ENCODE peak calls at places on chromosomes 2 and 18, in six cellular contexts. H is cardiac fibroblast; P is cardiac muscle cell; K is mucosa of gallbladder; X is stimulated activated CD4-positive, alpha-beta T cell treated with anti-CD3 and anti-CD28 coated beads, Interleukin-1b, Interleukin-23, amount 100 ng/mL, for 48 hours; T is stimulated activated CD8-positive, alpha-beta memory T cell treated with anti-CD3 and anti-CD28 coated beads, Interleukin-15, amount 100 ng/mL, for 24 hours. C is an unnamed sample.

GRCh38 chr2:83462881-83463280 is 996.2 kb downstream of the SUCLG1 start:
- DNase-seq in P (no peak), K (no peak), T (no peak), X (no peak), H (no peak), C (no peak)

GRCh38 chr2:43013821-43014345 is 212.5 kb downstream of the ZFP36L2 start:
- DNase-seq in P (no peak), H (no peak), T (no peak), K (no peak), X (no peak), C (no peak)

GRCh38 chr2:71906357-71906973 is 241.2 kb downstream of the CYP26B1 start:
- DNase-seq in X (no peak), K (no peak), P (no peak), T (no peak), H (no peak), C (no peak)

GRCh38 chr2:172792711-172793110 is 57.1 kb downstream of the RAPGEF4 start:
- DNase-seq in T (no peak), K (no peak), X (no peak), H (no peak), P (no peak), C (no peak)

GRCh38 chr18:48589797-48590519 is 51.1 kb downstream of the CTIF start:
- DNase-seq in P (no peak), T (no peak), K (peak; percentile 18), H (peak; percentile 13), X (no peak), C (no peak)

GRCh38 chr18:40152859-40153258 is 1802.2 kb upstream of the PIK3C3 start:
- DNase-seq in K (no peak), X (no peak), H (peak; percentile 4), T (no peak), P (peak; percentile 16), C (no peak)

GRCh38 chr2:57434952-57435351 is 611.7 kb upstream of the VRK2 start:
- DNase-seq in K (no peak), H (no peak), X (no peak), T (no peak), P (no peak), C (no peak)

GRCh38 chr18:45626330-45627203 is 11.3 kb downstream of the SLC14A2 start:
- DNase-seq in T (no peak), P (peak; percentile 27), H (peak; percentile 45), K (no peak), X (no peak), C (peak; percentile 13)

GRCh38 chr18:32389868-32390267 is 80.8 kb downstream of the GAREM1 start:
- DNase-seq in H (no peak), P (no peak), K (peak; percentile 84), T (no peak), X (no peak), C (no peak)

GRCh38 chr2:42967959-42968674 is 175.7 kb upstream of the HAAO start:
- DNase-seq in P (peak; percentile 88), X (no peak), K (peak; percentile 52), T (no peak), H (peak; percentile 96), C (no peak)

GRCh38 chr2:228747478-228747877 is 523.6 kb downstream of the PID1 start:
- DNase-seq in K (no peak), X (no peak), T (no peak), P (no peak), H (no peak), C (no peak)

GRCh38 chr2:66439291-66440010 is 4.5 kb downstream of the MEIS1 start:
- DNase-seq in K (no peak), X (no peak), T (no peak), P (peak; percentile 53), H (peak; percentile 41), C (no peak)

GRCh38 chr2:56185582-56186046 is 1.8 kb downstream of the CCDC85A start:
- DNase-seq in H (peak; percentile 44), P (peak; percentile 45), T (no peak), K (peak; percentile 49), X (no peak), C (no peak)

GRCh38 chr2:239190346-239190745 is 210.5 kb downstream of the HDAC4 start:
- DNase-seq in T (no peak), P (no peak), H (no peak), X (no peak), K (no peak), C (no peak)

GRCh38 chr2:207032490-207032889 is 93.2 kb downstream of the CPO start:
- DNase-seq in H (no peak), T (no peak), P (no peak), K (no peak), X (no peak), C (no peak)

GRCh38 chr2:25362564-25363145 is 20.9 kb upstream of the DNMT3A start:
- DNase-seq in X (peak; percentile 63), H (no peak), P (no peak), T (no peak), K (no peak), C (no peak)

GRCh38 chr2:62286089-62286785 is 90.3 kb downstream of the B3GNT2 start:
- DNase-seq in P (no peak), H (no peak), K (no peak), T (no peak), X (no peak), C (no peak)

GRCh38 chr2:558302-558642 is 118.9 kb downstream of the TMEM18 start:
- DNase-seq in T (no peak), K (no peak), H (no peak), P (no peak), X (no peak), C (no peak)

GRCh38 chr2:68320118-68320641 is 431 bp upstream of the CNRIP1 start:
- DNase-seq in T (no peak), P (no peak), X (no peak), K (no peak), H (peak; percentile 25), C (no peak)